ENCODE peak calls at places on chromosomes 7 and 10, in six cellular contexts. M is astrocyte of the cerebellum; T is lower lobe of right lung; C is CD4-positive, alpha-beta T cell; X is astrocyte of the spinal cord; K is AG10803. S is an unnamed sample.

GRCh38 chr10:125159486-125159931 is 854 bp downstream of the CTBP2 start:
- DNase-seq in M (no peak), C (no peak), K (peak; percentile 12), T (peak; percentile 62), X (no peak), S (peak; percentile 57)

GRCh38 chr7:32164341-32164996 is 94.3 kb upstream of the PDE1C start:
- DNase-seq in X (peak; percentile 85), K (peak; percentile 83), C (no peak), T (no peak), M (peak; percentile 62), S (no peak)

GRCh38 chr7:47771301-47771989 is 176.8 kb downstream of the PKD1L1 start:
- DNase-seq in X (peak; percentile 72), M (no peak), K (peak; percentile 44), T (no peak), C (no peak), S (no peak)

GRCh38 chr10:18699849-18700554 is 40.8 kb downstream of the ARL5B start:
- DNase-seq in X (no peak), K (peak; percentile 44), T (no peak), C (no peak), M (no peak), S (no peak)

GRCh38 chr10:120387326-120387725 is 69.7 kb upstream of the PLPP4 start:
- DNase-seq in X (peak; percentile 76), T (no peak), M (peak; percentile 57), C (no peak), K (peak; percentile 73), S (no peak)

GRCh38 chr10:127882801-127883459 is 9.8 kb downstream of the CLRN3 start:
- DNase-seq in C (no peak), X (no peak), T (no peak), K (no peak), M (no peak), S (no peak)

GRCh38 chr7:102472126-102473041 is 6.3 kb downstream of the POLR2J start:
- DNase-seq in K (no peak), X (no peak), M (no peak), C (no peak), T (no peak), S (no peak)

GRCh38 chr10:104268691-104269645 is at the start of gene GSTO2:
- DNase-seq in T (peak; percentile 100), X (peak; percentile 100), M (peak; percentile 98), K (peak; percentile 96), C (peak; percentile 97), S (peak; percentile 96)

GRCh38 chr10:5033061-5033770 is 29.6 kb upstream of the AKR1C2 start:
- DNase-seq in M (no peak), K (peak; percentile 70), T (no peak), C (no peak), X (peak; percentile 36), S (no peak)

GRCh38 chr10:73095479-73096021 is 1.1 kb downstream of the P4HA1 start:
- DNase-seq in K (peak; percentile 83), C (peak; percentile 4), T (peak; percentile 54), M (peak; percentile 64), X (peak; percentile 81), S (peak; percentile 58)

GRCh38 chr7:158373761-158374545 is 213.7 kb downstream of the PTPRN2 start:
- DNase-seq in C (no peak), T (no peak), X (no peak), M (no peak), K (no peak), S (no peak)

GRCh38 chr7:109009636-109010035 is 440.0 kb downstream of the DNAJB9 start:
- DNase-seq in M (no peak), K (no peak), X (no peak), T (no peak), C (no peak), S (no peak)

GRCh38 chr10:89744021-89744420 is 42.6 kb downstream of the KIF20B start:
- DNase-seq in X (peak; percentile 37), M (peak; percentile 6), K (peak; percentile 31), T (no peak), C (no peak), S (no peak)

GRCh38 chr7:116710764-116711452 is 38.9 kb downstream of the MET start:
- DNase-seq in X (no peak), M (no peak), C (no peak), K (no peak), T (no peak), S (no peak)

GRCh38 chr7:56086761-56087160 is 6.0 kb downstream of the PHKG1 start:
- DNase-seq in M (no peak), K (no peak), C (no peak), X (no peak), T (no peak), S (no peak)

GRCh38 chr10:1432161-1432560 is 305.2 kb downstream of the ADARB2 start:
- DNase-seq in C (no peak), M (no peak), K (no peak), T (no peak), X (no peak), S (no peak)

GRCh38 chr10:21961847-21962246 is 41.7 kb downstream of the DNAJC1 start:
- DNase-seq in M (no peak), T (no peak), K (no peak), C (no peak), X (no peak), S (no peak)

GRCh38 chr10:133096616-133097269 is 9.0 kb downstream of the ADGRA1 start:
- DNase-seq in K (no peak), T (no peak), C (no peak), M (no peak), X (no peak), S (no peak)

GRCh38 chr10:49094707-49095106 is 20.6 kb downstream of the VSTM4 start:
- DNase-seq in K (no peak), X (no peak), T (no peak), M (no peak), C (no peak), S (no peak)

GRCh38 chr7:135856356-135857144 is 107.9 kb upstream of the FAM180A start:
- DNase-seq in C (no peak), K (peak; percentile 50), X (peak; percentile 92), T (no peak), M (peak; percentile 87), S (no peak)

GRCh38 chr7:150362989-150363769 is 5.4 kb upstream of the REPIN1 start:
- DNase-seq in M (no peak), T (no peak), X (no peak), K (no peak), C (no peak), S (no peak)

GRCh38 chr10:74156919-74157289 is 5.9 kb downstream of the ADK start:
- DNase-seq in T (no peak), K (no peak), C (no peak), M (peak; percentile 35), X (peak; percentile 56), S (no peak)

GRCh38 chr10:113080621-113081229 is 130.7 kb downstream of the TCF7L2 start:
- DNase-seq in M (no peak), K (no peak), C (no peak), X (no peak), T (no peak), S (no peak)
- TF ChIP-seq CTCF in M (no peak), K (peak; percentile 28), C (no peak), X (no peak), T (no peak), S (no peak)

DNA sequence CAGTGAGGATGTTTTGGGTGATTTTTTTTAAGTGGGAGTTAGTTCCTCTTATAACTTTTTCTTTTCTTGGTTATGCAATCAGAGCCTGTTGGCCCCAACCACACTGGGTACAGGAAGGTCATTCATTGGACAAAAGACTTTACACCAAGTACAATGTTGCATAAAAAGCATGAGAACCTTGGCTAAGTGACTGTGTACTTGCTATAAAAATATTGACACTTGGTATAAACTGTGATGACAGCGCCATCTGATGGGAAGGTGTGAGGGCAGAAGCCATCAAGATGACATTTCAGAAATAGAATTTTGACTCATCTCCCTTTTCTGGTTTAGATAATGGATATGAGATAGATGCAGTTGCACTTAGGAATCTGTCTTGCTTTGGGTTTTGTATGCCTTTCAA is 126.4 kb upstream of the CCDC6 start:
- DNase-seq in M (peak; percentile 24), X (peak; percentile 52), T (no peak), K (peak; percentile 41), C (no peak), S (no peak)
- TF ChIP-seq CTCF in M (peak; percentile 59), X (peak; percentile 50), T (peak; percentile 54), K (peak; percentile 54), C (no peak), S (no peak)

DNA sequence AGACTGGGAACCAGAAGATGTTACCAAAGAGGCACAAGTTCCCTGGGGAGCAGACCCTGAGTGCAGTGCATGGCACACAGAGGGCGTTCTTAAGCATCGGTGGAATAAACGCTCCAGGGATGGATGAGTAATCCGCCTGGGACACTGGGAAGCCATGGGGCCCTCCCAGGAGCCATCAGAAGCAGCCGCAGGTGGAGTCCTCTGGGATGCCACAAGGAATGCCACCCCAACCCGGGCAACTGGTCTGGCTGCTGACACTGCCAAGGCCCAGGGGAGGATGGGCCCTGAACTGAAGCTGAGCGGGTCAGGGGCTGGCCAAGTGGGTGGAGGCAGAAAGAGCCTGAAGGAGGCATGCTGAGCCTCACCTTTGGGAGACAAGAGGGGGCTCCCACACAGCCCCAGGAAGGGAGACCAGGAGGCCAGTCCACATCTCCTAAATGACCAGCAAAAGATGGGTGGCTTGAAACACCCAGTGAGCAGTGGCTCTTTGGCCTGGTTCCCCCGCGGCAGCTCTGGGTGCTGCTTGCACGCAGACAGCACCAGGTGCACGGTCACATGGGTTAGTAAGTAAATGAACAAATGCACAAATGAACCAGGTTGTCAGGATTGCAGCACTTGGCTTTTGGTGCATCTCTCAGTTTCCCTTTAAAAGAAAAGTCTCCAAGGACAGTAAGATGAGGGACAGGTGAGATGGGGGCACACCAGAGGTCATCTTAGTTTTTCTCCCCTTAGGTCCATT is 141.3 kb upstream of the ZMIZ1 start:
- DNase-seq in T (no peak), K (no peak), X (no peak), M (no peak), C (no peak), S (no peak)
- TF ChIP-seq CTCF in T (no peak), K (no peak), X (no peak), M (no peak), C (no peak), S (no peak)

GRCh38 chr7:106176414-106177294 is 64.5 kb upstream of the SYPL1 start:
- DNase-seq in X (peak; percentile 80), T (peak; percentile 86), K (peak; percentile 66), C (peak; percentile 62), M (peak; percentile 55), S (peak; percentile 88)

GRCh38 chr7:106177295-106177690 is 65.2 kb upstream of the SYPL1 start:
- DNase-seq in X (no peak), T (no peak), K (no peak), M (no peak), C (no peak), S (no peak)

GRCh38 chr7:106177738-106178592 is 65.9 kb upstream of the SYPL1 start:
- DNase-seq in M (no peak), X (no peak), T (no peak), C (no peak), K (no peak), S (no peak)

GRCh38 chr7:106179256-106179655 is 67.1 kb upstream of the SYPL1 start:
- DNase-seq in X (no peak), C (no peak), T (no peak), M (no peak), K (no peak), S (no peak)

DNA sequence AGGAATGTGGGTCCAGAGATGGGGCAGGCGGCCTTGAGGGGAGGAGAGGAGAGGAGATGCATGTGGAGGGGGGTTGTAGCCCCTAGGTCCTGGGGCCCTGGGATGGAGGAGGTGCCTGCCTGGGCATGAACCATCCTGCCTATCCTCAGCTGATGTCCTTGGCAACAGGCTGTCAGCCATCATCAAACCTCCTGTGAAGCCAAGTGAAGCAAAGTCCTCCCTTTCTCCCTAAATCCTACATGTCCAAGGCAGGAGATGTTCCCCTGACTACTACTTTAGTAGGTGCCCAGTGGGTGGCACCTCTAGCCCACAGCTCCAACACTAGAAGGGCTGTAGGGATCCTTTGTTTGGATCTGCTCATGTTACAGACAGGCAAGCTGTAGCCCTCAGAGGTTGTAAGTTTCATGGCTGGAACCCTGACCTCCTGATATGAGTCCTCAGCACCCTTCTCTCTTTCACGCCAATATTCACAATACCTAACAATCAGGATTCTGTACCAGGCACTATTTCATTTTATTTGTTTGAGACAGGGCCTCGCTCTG is 66.6 kb upstream of the SYPL1 start:
- DNase-seq in T (no peak), X (peak; percentile 67), K (peak; percentile 54), C (no peak), M (peak; percentile 39), S (no peak)
- TF ChIP-seq CTCF in T (no peak), X (peak; percentile 53), K (peak; percentile 41), C (no peak), M (peak; percentile 44), S (no peak)